ENCODE peak calls at places on chromosomes 7 and 10, in five cellular contexts. J is GM12891, R is H1, M is GM12878, T is K562. F is an unnamed sample.

GRCh38 chr7:156113733-156114132 is 301.5 kb upstream of the SHH start:
- DNase-seq in J (no peak), R (no peak), M (no peak), T (no peak), F (no peak)

GRCh38 chr10:117005454-117006055 is 568 bp upstream of the SHTN1 start:
- DNase-seq in J (no peak), R (no peak), M (no peak), T (peak; percentile 25), F (peak; percentile 7)

GRCh38 chr7:31595390-31595789 is 81.5 kb downstream of the ITPRID1 start:
- DNase-seq in J (no peak), R (no peak), M (no peak), T (no peak), F (no peak)

GRCh38 chr10:29820890-29821398 is 186.2 kb upstream of the SVIL start:
- DNase-seq in J (no peak), R (no peak), M (no peak), T (no peak), F (no peak)

GRCh38 chr7:37448057-37448636 is 517 bp downstream of the ELMO1 start:
- DNase-seq in J (peak; percentile 36), R (no peak), M (no peak), T (no peak), F (peak; percentile 36)

GRCh38 chr7:87411186-87411585 is 64.3 kb downstream of the ABCB4 start:
- DNase-seq in J (no peak), R (no peak), M (no peak), T (no peak), F (no peak)

GRCh38 chr10:129525408-129525807 is 58.4 kb downstream of the MGMT start:
- DNase-seq in J (no peak), R (no peak), M (no peak), T (no peak), F (no peak)

GRCh38 chr7:37377231-37377630 is 71.4 kb downstream of the ELMO1 start:
- DNase-seq in J (no peak), R (no peak), M (no peak), T (no peak), F (no peak)

GRCh38 chr7:25857376-25858067 is 294.5 kb upstream of the NFE2L3 start:
- DNase-seq in J (no peak), R (no peak), M (no peak), T (peak; percentile 15), F (no peak)

GRCh38 chr7:28687631-28688030 is 270.5 kb downstream of the TRIL start:
- DNase-seq in J (no peak), R (no peak), M (no peak), T (no peak), F (no peak)

GRCh38 chr7:30029696-30030095 is 1.5 kb downstream of the PLEKHA8 start:
- DNase-seq in J (no peak), R (no peak), M (no peak), T (no peak), F (no peak)

GRCh38 chr7:47326220-47326619 is 255.7 kb downstream of the TNS3 start:
- DNase-seq in J (no peak), R (no peak), M (no peak), T (no peak), F (no peak)

GRCh38 chr7:33278095-33278494 is 148.7 kb downstream of the BBS9 start:
- DNase-seq in J (no peak), R (no peak), M (no peak), T (no peak), F (no peak)

GRCh38 chr7:84722086-84722485 is 464.8 kb downstream of the SEMA3D start:
- DNase-seq in J (no peak), R (no peak), M (no peak), T (no peak), F (no peak)

GRCh38 chr10:29980084-29980483 is 79.3 kb downstream of the JCAD start:
- DNase-seq in J (no peak), R (no peak), M (no peak), T (no peak), F (no peak)

GRCh38 chr10:110074986-110075664 is 67.3 kb downstream of the ADD3 start:
- DNase-seq in J (no peak), R (no peak), M (no peak), T (no peak), F (no peak)

GRCh38 chr10:73797324-73798025 is 12.1 kb downstream of the ZSWIM8 start:
- DNase-seq in J (no peak), R (no peak), M (no peak), T (no peak), F (no peak)

GRCh38 chr7:27095897-27096755 is at the start of gene HOXA1:
- DNase-seq in J (peak; percentile 75), R (no peak), M (peak; percentile 48), T (peak; percentile 73), F (peak; percentile 86)

GRCh38 chr10:27783660-27784059 is 38.0 kb upstream of the MKX start:
- DNase-seq in J (no peak), R (peak; percentile 19), M (no peak), T (peak; percentile 6), F (no peak)

GRCh38 chr7:44755698-44756627 is 7.3 kb downstream of the ZMIZ2 start:
- DNase-seq in J (no peak), R (no peak), M (no peak), T (no peak), F (no peak)

GRCh38 chr7:36994456-36995112 is 270.3 kb upstream of the AOAH start:
- DNase-seq in J (no peak), R (no peak), M (no peak), T (no peak), F (no peak)

GRCh38 chr7:6375346-6376101 is 72.2 kb downstream of the DAGLB start:
- DNase-seq in J (no peak), R (no peak), M (no peak), T (no peak), F (no peak)

GRCh38 chr10:78649429-78649828 is 419.3 kb upstream of the ZMIZ1 start:
- DNase-seq in J (no peak), R (no peak), M (no peak), T (no peak), F (no peak)

GRCh38 chr7:33243319-33243881 is 114.0 kb downstream of the BBS9 start:
- DNase-seq in J (no peak), R (no peak), M (no peak), T (peak; percentile 12), F (no peak)

GRCh38 chr10:11642558-11642957 is 31.1 kb upstream of the USP6NL start:
- DNase-seq in J (no peak), R (no peak), M (no peak), T (no peak), F (no peak)

GRCh38 chr7:107879400-107880035 is 11.5 kb upstream of the DLD start:
- DNase-seq in J (no peak), R (no peak), M (no peak), T (peak; percentile 62), F (no peak)

GRCh38 chr10:77881222-77881621 is 45.3 kb downstream of the DLG5 start:
- DNase-seq in J (no peak), R (no peak), M (no peak), T (no peak), F (no peak)

DNA sequence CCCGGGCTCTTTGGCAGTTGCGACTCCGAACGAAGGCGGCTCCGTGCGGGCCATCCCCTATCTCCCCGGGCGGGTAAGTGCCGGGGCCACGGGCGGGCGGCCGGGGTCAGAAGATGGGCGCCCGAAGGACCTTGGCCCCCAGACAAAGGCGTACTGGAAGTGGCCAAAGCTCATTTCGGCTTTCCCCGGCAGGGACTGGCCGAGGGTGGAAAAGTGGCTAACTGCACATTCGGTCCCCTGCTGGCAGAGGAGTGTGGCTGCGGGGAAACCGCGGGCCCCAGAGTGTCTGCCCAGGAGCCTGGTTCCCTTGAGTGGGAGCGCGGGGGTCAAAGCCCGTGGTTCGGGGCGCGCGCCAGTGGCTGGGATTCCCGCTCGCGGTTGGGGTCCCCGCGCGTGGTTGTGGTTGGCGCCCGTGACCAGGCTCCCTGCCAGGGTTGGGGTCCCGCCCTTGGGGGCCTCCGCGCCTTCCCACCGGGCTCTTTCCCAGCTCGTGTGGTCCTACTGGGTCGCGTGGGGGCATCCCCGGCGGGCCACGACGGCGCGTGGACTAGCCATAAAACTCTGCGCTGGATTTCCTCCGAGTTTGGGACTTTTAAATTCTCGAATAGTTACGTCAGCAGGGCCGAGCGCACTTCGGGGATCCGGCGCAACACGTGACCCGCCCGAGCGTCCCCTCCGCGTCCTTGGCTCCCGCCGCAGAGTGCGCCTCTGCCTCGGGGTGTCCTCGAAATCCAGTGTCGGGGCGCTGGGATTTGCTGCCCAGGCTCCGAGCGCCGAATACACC is 124.4 kb downstream of the TACC2 start:
- DNase-seq in J (peak; percentile 37), R (no peak), M (no peak), T (peak; percentile 16), F (no peak)
- TF ChIP-seq POLR2A in J (no peak), R (peak; percentile 9), M (no peak), T (no peak), F (no peak)

GRCh38 chr7:12067156-12067831 is 143.8 kb upstream of the TMEM106B start:
- DNase-seq in J (no peak), R (peak; percentile 56), M (peak; percentile 5), T (peak; percentile 31), F (peak; percentile 0)
- TF ChIP-seq TAF1 in J (no peak), R (no peak), M (no peak), T (no peak), F (no peak)

DNA sequence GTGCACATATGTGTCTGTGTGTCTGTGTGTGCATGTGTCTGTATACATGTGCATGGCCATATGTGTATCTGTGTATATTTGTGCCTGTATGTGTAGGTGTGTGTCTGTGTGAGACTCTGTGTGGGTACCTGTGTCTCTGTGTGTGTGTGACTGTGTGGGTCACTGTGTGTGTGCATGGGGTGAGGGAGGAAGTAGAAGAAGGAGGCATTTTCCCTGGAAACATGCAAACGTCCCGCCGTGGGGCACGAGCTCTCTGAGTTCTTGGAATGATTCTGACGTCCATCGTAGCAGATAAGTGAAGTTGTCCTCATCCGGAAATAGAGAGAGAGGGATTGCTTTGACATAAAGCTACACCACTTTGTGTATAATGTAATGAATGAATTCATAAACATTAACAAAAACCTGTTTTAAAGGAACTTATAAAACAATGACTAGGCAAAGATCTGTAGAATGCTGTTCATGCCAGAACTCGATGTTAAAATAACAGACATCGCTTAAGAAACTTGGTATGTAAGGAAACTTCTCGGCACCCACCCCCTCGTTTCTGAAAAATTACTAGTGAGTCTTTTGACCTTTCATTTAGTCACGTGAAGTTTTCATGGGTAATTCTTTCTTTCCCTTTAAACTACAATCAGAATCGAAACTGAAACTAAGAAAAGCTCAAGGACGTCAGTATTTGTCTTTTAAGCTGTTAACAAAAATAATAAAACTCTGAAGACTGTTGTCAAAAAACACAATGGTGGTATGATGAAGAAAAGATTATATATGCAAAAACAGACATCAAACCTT is 43.6 kb upstream of the KLF6 start:
- DNase-seq in J (no peak), R (no peak), M (no peak), T (peak; percentile 32), F (peak; percentile 31)
- TF ChIP-seq POLR2AphosphoS5 in J (no peak), R (no peak), M (no peak), T (no peak), F (no peak)

GRCh38 chr7:116327751-116328150 is 117.4 kb downstream of the TES start:
- DNase-seq in J (no peak), R (no peak), M (no peak), T (no peak), F (no peak)
- TF ChIP-seq POLR2A in J (no peak), R (no peak), M (no peak), T (no peak), F (no peak)